ENCODE peak calls at places on chromosome 9, in six cellular contexts. Q is tibial artery; Z is CD8-positive, alpha-beta memory T cell; M is SK-N-SH; V is neural progenitor cell; T is naive thymus-derived CD4-positive, alpha-beta T cell. Y is an unnamed sample.

GRCh38 chr9:88587182-88587581 is 52.2 kb downstream of the NXNL2 start:
- DNase-seq in Q (no peak), Z (no peak), M (no peak), V (no peak), T (no peak), Y (no peak)

GRCh38 chr9:90815183-90815943 is 13.7 kb downstream of the SYK start:
- DNase-seq in Q (no peak), Z (no peak), M (no peak), V (no peak), T (peak; percentile 13), Y (no peak)

GRCh38 chr9:259405-260404 is 45.0 kb downstream of the DOCK8 start:
- DNase-seq in Q (no peak), Z (no peak), M (no peak), V (no peak), T (no peak), Y (no peak)

GRCh38 chr9:7816021-7816420 is 16.4 kb upstream of the DMAC1 start:
- DNase-seq in Q (no peak), Z (no peak), M (no peak), V (no peak), T (no peak), Y (no peak)

GRCh38 chr9:128316421-128316820 is 5.8 kb downstream of the TRUB2 start:
- DNase-seq in Q (no peak), Z (no peak), M (no peak), V (no peak), T (no peak), Y (no peak)

GRCh38 chr9:135216666-135217431 is 129.4 kb downstream of the OLFM1 start:
- DNase-seq in Q (no peak), Z (no peak), M (peak; percentile 70), V (peak; percentile 20), T (no peak), Y (no peak)

GRCh38 chr9:34254141-34254913 is 74.7 kb downstream of the KIF24 start:
- DNase-seq in Q (no peak), Z (no peak), M (no peak), V (no peak), T (no peak), Y (peak; percentile 28)

GRCh38 chr9:6869081-6869948 is 111.5 kb downstream of the KDM4C start:
- DNase-seq in Q (no peak), Z (no peak), M (peak; percentile 57), V (no peak), T (no peak), Y (no peak)

GRCh38 chr9:126299706-126300276 is 26.8 kb upstream of the MVB12B start:
- DNase-seq in Q (no peak), Z (no peak), M (no peak), V (no peak), T (no peak), Y (no peak)

GRCh38 chr9:69951411-69951810 is 92.2 kb upstream of the MAMDC2 start:
- DNase-seq in Q (no peak), Z (no peak), M (no peak), V (no peak), T (no peak), Y (no peak)

GRCh38 chr9:35277649-35278359 is 116.0 kb downstream of the UNC13B start:
- DNase-seq in Q (no peak), Z (no peak), M (no peak), V (no peak), T (no peak), Y (no peak)

GRCh38 chr9:84107081-84107480 is 126.5 kb downstream of the RMI1 start:
- DNase-seq in Q (no peak), Z (no peak), M (no peak), V (no peak), T (no peak), Y (no peak)

GRCh38 chr9:135604437-135605237 is 34.7 kb downstream of the GLT6D1 start:
- DNase-seq in Q (peak; percentile 62), Z (no peak), M (peak; percentile 18), V (no peak), T (no peak), Y (no peak)

GRCh38 chr9:123375725-123376132 is 19.7 kb downstream of the CRB2 start:
- DNase-seq in Q (no peak), Z (no peak), M (no peak), V (no peak), T (no peak), Y (no peak)

GRCh38 chr9:116844621-116845020 is 157.5 kb downstream of the TRIM32 start:
- DNase-seq in Q (no peak), Z (no peak), M (no peak), V (no peak), T (no peak), Y (no peak)

GRCh38 chr9:18493361-18494015 is 19.5 kb downstream of the ADAMTSL1 start:
- DNase-seq in Q (no peak), Z (no peak), M (peak; percentile 26), V (no peak), T (no peak), Y (no peak)

GRCh38 chr9:21830589-21830988 is 28.2 kb downstream of the MTAP start:
- DNase-seq in Q (no peak), Z (no peak), M (no peak), V (no peak), T (no peak), Y (no peak)

GRCh38 chr9:113504725-113505590 is 41.4 kb downstream of the RGS3 start:
- DNase-seq in Q (no peak), Z (no peak), M (no peak), V (no peak), T (no peak), Y (no peak)

GRCh38 chr9:105053209-105053652 is 125.3 kb upstream of the ABCA1 start:
- DNase-seq in Q (no peak), Z (no peak), M (no peak), V (no peak), T (no peak), Y (no peak)

GRCh38 chr9:121721770-121722169 is 70.3 kb downstream of the DAB2IP start:
- DNase-seq in Q (no peak), Z (no peak), M (no peak), V (peak; percentile 43), T (no peak), Y (no peak)

GRCh38 chr9:121718063-121718462 is 66.6 kb downstream of the DAB2IP start:
- DNase-seq in Q (peak; percentile 74), Z (no peak), M (peak; percentile 81), V (peak; percentile 75), T (no peak), Y (no peak)

GRCh38 chr9:121718501-121718900 is 67.1 kb downstream of the DAB2IP start:
- DNase-seq in Q (no peak), Z (no peak), M (no peak), V (no peak), T (no peak), Y (no peak)

GRCh38 chr9:121720992-121721350 is 69.5 kb downstream of the DAB2IP start:
- DNase-seq in Q (no peak), Z (no peak), M (no peak), V (no peak), T (no peak), Y (no peak)

DNA sequence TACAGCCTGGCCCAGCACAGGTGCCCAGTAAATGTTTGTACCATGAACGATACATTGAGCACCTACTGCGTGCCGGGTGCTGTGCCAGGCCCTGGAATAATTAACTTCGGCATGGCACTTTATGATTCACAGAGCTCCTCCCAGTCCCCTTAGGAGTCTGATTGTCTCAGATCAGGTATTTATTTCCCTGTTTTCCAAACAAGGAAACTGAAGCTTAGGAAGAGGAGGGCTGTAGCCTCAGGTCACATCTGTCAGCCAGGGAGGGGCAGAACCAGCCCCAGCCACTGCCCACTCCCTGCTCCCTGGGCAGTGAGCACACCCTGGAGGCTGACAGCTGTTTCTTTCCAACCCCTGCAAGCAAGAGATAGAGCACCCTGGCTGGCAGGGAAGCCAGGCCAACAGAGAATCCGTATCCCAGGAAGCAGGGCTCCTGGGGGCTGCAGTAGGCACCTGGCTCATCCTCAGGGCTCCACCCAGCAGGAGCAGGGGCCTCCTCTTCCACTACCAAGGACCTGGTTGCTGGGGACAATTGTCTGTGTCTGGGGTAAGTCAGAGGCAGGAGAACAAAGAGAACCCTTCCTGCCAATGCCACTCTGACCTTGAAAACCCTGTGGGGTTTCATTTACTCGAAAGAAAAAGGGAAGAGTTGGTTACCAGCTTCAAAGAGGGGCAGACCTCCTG is 69.0 kb downstream of the DAB2IP start:
- DNase-seq in Q (no peak), Z (no peak), M (no peak), V (no peak), T (no peak), Y (no peak)
- H3K27ac ChIP-seq in Q (peak overlapping the region; percentile 31), Z (no peak overlapping the region), M (peak overlapping the region; percentile 97), V (no peak overlapping the region), T (no peak overlapping the region), Y (peak overlapping the region; percentile 33)

GRCh38 chr9:134186471-134187109 is 22.2 kb upstream of the RNU6ATAC start:
- DNase-seq in Q (peak; percentile 60), Z (no peak), M (peak; percentile 25), V (no peak), T (no peak), Y (no peak)
- H3K27ac ChIP-seq in Q (no peak overlapping the region), Z (no peak overlapping the region), M (no peak overlapping the region), V (no peak overlapping the region), T (no peak overlapping the region), Y (no peak overlapping the region)

GRCh38 chr9:133126697-133127339 is 5.8 kb upstream of the RALGDS start:
- DNase-seq in Q (no peak), Z (no peak), M (no peak), V (no peak), T (no peak), Y (no peak)
- H3K27ac ChIP-seq in Q (peak overlapping the region; percentile 61), Z (peak overlapping the region; percentile 100), M (no peak overlapping the region), V (no peak overlapping the region), T (peak overlapping the region; percentile 57), Y (no peak overlapping the region)

DNA sequence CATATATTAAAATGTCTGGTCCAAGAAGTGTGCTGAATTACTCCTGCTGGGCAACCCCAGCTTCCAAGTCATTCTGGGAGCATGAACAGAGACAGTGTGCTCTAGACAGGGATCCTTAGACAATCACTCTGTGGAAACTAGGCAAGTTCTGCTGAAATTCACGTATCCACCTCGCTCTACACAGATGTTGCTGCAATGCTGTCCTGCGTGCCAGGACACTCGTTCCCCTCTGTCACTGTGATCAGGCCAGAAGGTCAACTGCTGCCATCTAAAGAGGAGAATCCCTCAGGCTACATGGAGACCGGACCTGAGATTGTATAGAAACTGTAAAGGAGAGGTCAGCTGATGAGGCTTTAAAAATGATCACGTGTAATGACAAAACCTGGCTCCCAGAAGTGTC is 80.1 kb downstream of the PRRT1B start:
- DNase-seq in Q (no peak), Z (no peak), M (no peak), V (no peak), T (no peak), Y (no peak)
- H3K27ac ChIP-seq in Q (no peak overlapping the region), Z (peak overlapping the region; percentile 58), M (peak overlapping the region; percentile 89), V (no peak overlapping the region), T (no peak overlapping the region), Y (no peak overlapping the region)

GRCh38 chr9:107483666-107484065 is 5.9 kb downstream of the KLF4 start:
- DNase-seq in Q (no peak), Z (no peak), M (no peak), V (no peak), T (no peak), Y (no peak)
- H3K27ac ChIP-seq in Q (no peak overlapping the region), Z (no peak overlapping the region), M (no peak overlapping the region), V (no peak overlapping the region), T (no peak overlapping the region), Y (no peak overlapping the region)

Y was measured in HCT116.